ENCODE peak calls at places on chromosomes 12 and 14, in six cellular contexts. K, T, Z, L, J and E are unnamed samples.

GRCh38 chr12:130236421-130236820 is 74.2 kb downstream of the FZD10 start:
- DNase-seq in K (no peak), L (no peak), J (no peak), Z (no peak), T (no peak), E (no peak)

GRCh38 chr14:92607251-92607650 is 93.7 kb downstream of the RIN3 start:
- DNase-seq in K (no peak), L (no peak), Z (no peak), T (no peak), J (no peak), E (no peak)

GRCh38 chr12:52946334-52946733 is 2.6 kb upstream of the KRT18 start:
- DNase-seq in T (no peak), Z (no peak), L (no peak), K (no peak), J (peak; percentile 46), E (no peak)

GRCh38 chr12:122449317-122449716 is 26.8 kb upstream of the CLIP1 start:
- DNase-seq in J (peak; percentile 92), K (no peak), Z (no peak), T (peak; percentile 95), L (no peak), E (no peak)

GRCh38 chr12:43453761-43454160 is 98.2 kb downstream of the ADAMTS20 start:
- DNase-seq in Z (no peak), K (no peak), T (no peak), J (no peak), L (no peak), E (no peak)

GRCh38 chr14:104219731-104220224 is 81.4 kb downstream of the KIF26A start:
- DNase-seq in J (no peak), T (no peak), Z (no peak), L (no peak), K (no peak), E (no peak)

GRCh38 chr12:132588821-132589669 is 21.3 kb downstream of the LRCOL1 start:
- DNase-seq in Z (no peak), K (no peak), J (peak; percentile 30), T (peak; percentile 8), L (no peak), E (no peak)

GRCh38 chr14:48771717-48772116 is 814.5 kb downstream of the RPS29 start:
- DNase-seq in L (no peak), K (peak; percentile 16), Z (no peak), T (peak; percentile 70), J (no peak), E (no peak)

DNA sequence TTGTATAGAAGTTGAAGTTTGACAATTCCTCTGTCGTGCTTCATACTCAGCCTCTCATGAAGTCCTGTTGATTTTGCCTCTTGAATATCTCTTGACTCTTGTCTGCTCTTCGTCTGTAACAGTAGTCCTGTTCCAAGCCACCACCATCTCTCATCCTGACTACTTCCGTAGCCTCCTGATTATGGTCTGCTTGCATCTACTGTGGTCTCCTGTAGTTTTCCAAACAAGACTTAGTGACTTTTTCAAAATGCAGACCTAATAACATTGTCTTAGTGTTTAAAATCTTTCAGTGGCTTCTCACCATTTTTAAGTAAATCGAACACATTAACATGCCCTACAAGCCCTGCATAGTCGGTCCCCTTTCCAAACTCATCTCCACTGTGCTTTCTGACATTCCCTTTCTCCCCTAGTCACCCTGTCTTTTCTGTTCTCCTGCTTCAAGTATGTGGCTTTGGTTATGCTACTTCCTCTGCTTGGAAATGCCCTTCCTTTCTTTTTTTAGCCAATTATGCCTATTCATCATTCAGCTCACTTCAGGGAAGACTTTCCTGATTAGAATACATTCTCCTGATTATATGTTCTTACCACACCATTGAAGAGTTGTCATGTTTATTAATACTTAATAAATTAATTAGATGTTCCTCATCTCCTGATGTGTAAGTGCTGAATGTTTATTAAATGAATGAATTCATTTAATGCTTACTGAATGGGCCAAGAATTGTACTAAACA is 2.0 kb downstream of the SCYL2 start:
- DNase-seq in K (peak; percentile 12), Z (no peak), T (peak; percentile 15), L (no peak), J (peak; percentile 53), E (no peak)
- H3K4ac ChIP-seq in K (no peak overlapping the region), Z (no peak overlapping the region), T (peak overlapping the region; percentile 52), L (no peak overlapping the region), J (no peak overlapping the region), E (no peak overlapping the region)

GRCh38 chr12:4738541-4738940 is 18.3 kb downstream of the GALNT8 start:
- DNase-seq in L (no peak), J (no peak), K (no peak), Z (no peak), T (no peak), E (no peak)

GRCh38 chr12:4745249-4745648 is 25.0 kb downstream of the GALNT8 start:
- DNase-seq in K (no peak), Z (no peak), J (no peak), T (no peak), L (no peak), E (no peak)

GRCh38 chr12:4744709-4745108 is 24.5 kb downstream of the GALNT8 start:
- DNase-seq in K (no peak), L (no peak), Z (no peak), J (no peak), T (no peak), E (no peak)

GRCh38 chr12:4742421-4742970 is 22.3 kb downstream of the GALNT8 start:
- DNase-seq in L (no peak), Z (no peak), T (no peak), J (no peak), K (peak; percentile 72), E (no peak)

GRCh38 chr12:4743046-4743445 is 22.8 kb downstream of the GALNT8 start:
- DNase-seq in K (peak; percentile 60), L (no peak), T (no peak), Z (no peak), J (no peak), E (no peak)
- H3K27ac ChIP-seq in K (no peak overlapping the region), L (no peak overlapping the region), T (no peak overlapping the region), Z (no peak overlapping the region), J (no peak overlapping the region), E (no peak overlapping the region)

GRCh38 chr14:23070262-23071129 is 13.2 kb upstream of the CDH24 start:
- DNase-seq in K (peak; percentile 66), L (no peak), J (no peak), Z (no peak), T (no peak), E (no peak)

GRCh38 chr14:23071975-23072539 is 14.7 kb upstream of the CDH24 start:
- DNase-seq in J (no peak), K (peak; percentile 91), T (no peak), Z (no peak), L (no peak), E (peak; percentile 71)

GRCh38 chr14:23068792-23069412 is 11.6 kb upstream of the CDH24 start:
- DNase-seq in L (peak; percentile 84), K (peak; percentile 97), Z (peak; percentile 89), T (peak; percentile 93), J (peak; percentile 95), E (peak; percentile 91)

GRCh38 chr14:23069413-23069806 is 12.1 kb upstream of the CDH24 start:
- DNase-seq in Z (no peak), L (no peak), T (no peak), J (no peak), K (no peak), E (no peak)

DNA sequence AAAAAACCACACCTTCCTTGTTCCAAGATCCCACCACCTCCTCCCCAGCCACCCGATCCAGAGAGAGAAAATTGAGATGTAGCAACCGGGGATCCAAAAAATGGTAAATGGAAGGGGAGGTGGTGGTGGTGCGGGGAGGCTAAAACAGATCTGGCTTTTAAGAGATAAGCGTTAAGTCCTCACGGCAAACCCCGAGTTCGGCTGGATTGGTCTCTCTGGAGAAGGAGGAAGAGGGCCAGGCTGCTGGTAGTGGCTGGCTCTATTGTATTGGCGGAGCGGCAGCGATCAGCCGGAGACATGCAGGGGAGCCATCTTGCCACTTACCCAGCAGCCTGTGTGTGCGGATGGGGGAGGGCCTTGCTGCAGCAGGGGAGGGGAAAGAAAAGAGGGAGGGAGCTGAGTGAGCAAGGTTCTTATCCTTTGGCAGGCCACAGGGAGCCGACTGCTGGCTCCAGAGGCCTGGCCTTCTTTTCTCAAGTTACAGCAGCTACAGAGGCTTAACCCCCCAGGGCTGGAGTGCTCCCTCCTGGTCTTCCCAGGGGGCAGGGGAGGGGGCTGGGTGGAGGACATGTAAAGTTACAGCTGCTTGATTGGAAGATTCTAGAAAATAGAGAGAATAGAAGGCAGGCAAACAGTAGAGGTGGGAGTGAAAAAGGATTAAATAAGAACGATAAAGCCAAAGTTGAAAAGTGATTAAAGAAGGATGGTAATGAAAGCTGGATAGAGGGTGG is 14.1 kb upstream of the CDH24 start:
- DNase-seq in Z (peak; percentile 82), K (peak; percentile 99), J (peak; percentile 94), T (peak; percentile 94), L (peak; percentile 82), E (peak; percentile 94)
- H3K4ac ChIP-seq in Z (no peak overlapping the region), K (peak overlapping the region; percentile 94), J (peak overlapping the region; percentile 93), T (peak overlapping the region; percentile 95), L (peak overlapping the region; percentile 35), E (no peak overlapping the region)

DNA sequence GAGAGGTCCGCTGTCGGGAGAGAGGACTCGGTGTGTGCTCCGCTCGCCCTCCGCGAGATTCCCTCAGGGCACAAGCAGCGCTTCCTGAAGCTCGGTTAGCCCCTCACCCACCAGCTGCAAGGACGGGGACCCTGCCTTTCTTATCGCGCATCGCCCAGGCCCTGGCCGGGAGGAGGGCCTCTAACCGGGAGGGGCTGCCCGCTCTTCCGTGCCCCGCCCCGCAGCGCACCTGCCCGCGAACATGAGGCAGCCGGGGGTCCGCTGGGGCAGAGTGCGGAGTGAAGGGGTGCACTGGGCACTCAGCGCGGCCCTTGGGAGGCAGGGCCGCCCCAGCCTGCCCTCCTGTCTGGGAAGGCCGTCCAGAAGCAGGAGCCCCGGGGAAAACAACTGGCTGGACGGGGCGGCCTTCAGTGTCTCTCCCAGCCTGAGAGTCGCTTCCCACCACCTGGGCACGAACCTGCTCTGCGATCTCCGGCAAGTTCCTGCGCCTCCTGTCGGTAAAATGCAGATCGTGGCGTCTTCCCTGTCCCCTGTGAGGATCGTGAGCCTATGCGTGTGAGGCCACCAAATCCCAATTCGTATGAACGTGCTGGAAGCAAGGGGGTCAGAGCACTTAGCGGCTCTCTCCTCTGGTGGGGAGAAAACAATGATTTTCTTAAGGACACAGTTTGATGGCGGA is 28.0 kb upstream of the ADIPOR2 start:
- DNase-seq in T (no peak), K (peak; percentile 98), L (peak; percentile 86), Z (peak; percentile 67), J (peak; percentile 71), E (peak; percentile 98)
- H3K27ac ChIP-seq in T (no peak overlapping the region), K (peak overlapping the region; percentile 13), L (no peak overlapping the region), Z (no peak overlapping the region), J (no peak overlapping the region), E (no peak overlapping the region)

GRCh38 chr14:55051426-55052258 is at the start of gene MAPK1IP1L:
- DNase-seq in T (peak; percentile 88), Z (peak; percentile 95), L (peak; percentile 79), J (peak; percentile 93), K (peak; percentile 97), E (peak; percentile 95)
- H3K4ac ChIP-seq in T (peak within 1 kb of the TSS; percentile 100), Z (peak within 1 kb of the TSS; percentile 66), L (peak within 1 kb of the TSS; percentile 97), J (peak within 1 kb of the TSS; percentile 100), K (peak within 1 kb of the TSS; percentile 88), E (peak within 1 kb of the TSS; percentile 100)

DNA sequence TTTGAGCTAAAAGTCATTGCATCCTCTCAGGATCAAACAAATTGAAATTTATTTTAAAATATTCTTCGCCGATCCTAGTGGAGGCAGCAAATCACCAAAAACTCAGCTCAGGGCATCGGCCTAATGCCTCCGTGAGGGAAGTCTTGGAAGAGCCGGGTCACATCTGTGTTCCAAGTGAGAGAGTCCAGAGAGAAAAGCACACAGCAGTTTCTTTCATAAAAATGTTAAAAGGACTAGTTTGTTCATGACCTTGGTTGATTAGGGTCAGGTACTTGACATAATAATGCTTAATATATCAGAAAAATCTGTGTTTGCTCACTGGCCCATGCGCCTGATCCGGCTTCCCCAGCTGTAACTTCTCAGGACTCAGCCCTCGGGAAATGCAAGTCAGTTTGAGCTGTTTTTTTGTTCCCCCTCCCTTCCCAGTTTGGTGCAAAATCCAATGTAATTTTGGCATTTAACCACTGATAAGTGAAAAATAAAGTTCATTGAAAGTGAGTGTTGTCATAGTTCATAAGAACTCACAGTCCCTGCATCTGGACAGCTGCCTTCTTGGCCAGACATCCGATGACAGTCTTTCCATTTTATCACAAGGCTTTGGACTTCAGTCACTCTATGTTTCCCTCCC is 161.7 kb downstream of the CAND1 start:
- DNase-seq in L (no peak), Z (no peak), K (peak; percentile 37), T (no peak), J (no peak), E (no peak)
- H3K27ac ChIP-seq in L (no peak overlapping the region), Z (no peak overlapping the region), K (no peak overlapping the region), T (no peak overlapping the region), J (no peak overlapping the region), E (no peak overlapping the region)